ENCODE peak calls at places on chromosomes 13 and 19, in five cellular contexts. M, W, T, X and P are unnamed samples.

GRCh38 chr19:41886761-41887710 is 4.1 kb downstream of the ARHGEF1 start:
- DNase-seq in W (peak), X (peak), T (no peak), M (no peak), P (peak)

GRCh38 chr19:850221-850978 is 1.7 kb upstream of the ELANE start:
- DNase-seq in M (peak), W (no peak), X (no peak), T (peak), P (no peak)

GRCh38 chr19:13794388-13794751 is 873 bp upstream of the ZSWIM4 start:
- DNase-seq in X (peak), M (no peak), T (peak), W (no peak), P (no peak)

GRCh38 chr19:18340990-18341868 is 831 bp downstream of the PGPEP1 start:
- DNase-seq in M (peak), T (peak), X (no peak), W (peak), P (peak)

GRCh38 chr19:3606690-3607289 is at the start of gene TBXA2R:
- DNase-seq in W (peak), M (peak), T (peak), X (no peak), P (no peak)

GRCh38 chr13:70375718-70376117 is 267.5 kb upstream of the KLHL1 start:
- DNase-seq in M (no peak), W (no peak), T (no peak), X (no peak), P (no peak)

GRCh38 chr19:42422576-42423461 is 4.4 kb downstream of the LIPE start:
- DNase-seq in T (peak), M (peak), W (peak), X (peak), P (peak)

GRCh38 chr19:4539697-4540581 is at the start of gene LRG1:
- DNase-seq in M (no peak), W (peak), X (no peak), T (no peak), P (peak)

GRCh38 chr13:47678201-47678963 is 322.7 kb downstream of the SUCLA2 start:
- DNase-seq in M (no peak), W (no peak), X (no peak), T (peak), P (no peak)

GRCh38 chr13:98041081-98041820 is 87.8 kb downstream of the IPO5 start:
- DNase-seq in W (no peak), M (no peak), T (peak), X (peak), P (no peak)

GRCh38 chr19:12774588-12775555 is at the start of gene HOOK2:
- DNase-seq in W (no peak), T (no peak), M (no peak), X (peak), P (no peak)

GRCh38 chr13:105929486-105929885 is 606.0 kb downstream of the EFNB2 start:
- DNase-seq in W (no peak), M (no peak), T (peak), X (no peak), P (no peak)

GRCh38 chr13:106287351-106287750 is 248.1 kb downstream of the EFNB2 start:
- DNase-seq in M (no peak), X (no peak), W (no peak), T (no peak), P (no peak)

GRCh38 chr19:23526302-23526701 is 131.0 kb upstream of the ZNF91 start:
- DNase-seq in M (no peak), T (no peak), W (no peak), X (peak), P (no peak)

GRCh38 chr19:1941146-1942077 is at the start of gene CSNK1G2:
- DNase-seq in X (no peak), M (no peak), W (no peak), T (no peak), P (no peak)

GRCh38 chr13:20337894-20338551 is 105.9 kb upstream of the GJB6 start:
- DNase-seq in W (no peak), M (no peak), T (no peak), X (no peak), P (no peak)

GRCh38 chr19:42132030-42132628 is at the start of gene POU2F2:
- DNase-seq in T (no peak), M (no peak), W (peak), X (no peak), P (peak)

GRCh38 chr19:13026478-13026999 is 31.3 kb downstream of the NFIX start:
- DNase-seq in W (no peak), X (peak), M (no peak), T (peak), P (no peak)

GRCh38 chr19:43997631-43998290 is 5.0 kb upstream of the ZNF230 start:
- DNase-seq in W (no peak), T (peak), M (no peak), X (peak), P (no peak)

GRCh38 chr19:51693246-51693645 is at the start of gene SPACA6:
- DNase-seq in M (peak), X (no peak), W (no peak), T (no peak), P (no peak)

GRCh38 chr19:7482584-7483439 is 6.0 kb downstream of the PEX11G start:
- DNase-seq in M (peak), W (no peak), X (peak), T (no peak), P (no peak)

GRCh38 chr19:31676271-31677004 is 327.2 kb upstream of the TSHZ3 start:
- DNase-seq in M (peak), X (peak), T (peak), W (no peak), P (no peak)
- TF ChIP-seq CTCF in M (no peak), X (peak), T (peak), W (no peak), P (no peak)

DNA sequence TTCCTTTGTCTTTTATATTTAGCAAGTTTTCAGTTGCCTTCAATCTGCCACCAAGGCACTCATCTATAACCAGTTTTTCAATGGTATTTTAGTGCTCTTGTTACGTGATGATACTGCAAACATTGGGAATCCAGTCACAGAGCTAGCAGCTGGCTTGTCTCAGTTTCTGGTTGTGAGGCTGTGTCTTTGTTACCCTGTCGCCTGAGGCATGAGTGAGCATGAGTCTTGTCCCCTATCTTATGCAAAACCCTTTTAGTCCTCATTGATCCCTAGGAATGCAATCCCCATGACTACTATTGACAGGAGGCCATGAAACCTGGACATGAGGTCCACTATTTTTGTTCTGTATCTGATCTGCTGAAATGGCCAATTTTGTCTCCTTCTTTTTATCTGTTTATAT is 391.0 kb downstream of the LMO7 start:
- DNase-seq in T (no peak), X (no peak), M (no peak), W (no peak), P (no peak)
- TF ChIP-seq CTCF in T (no peak), X (no peak), M (no peak), W (no peak), P (no peak)

DNA sequence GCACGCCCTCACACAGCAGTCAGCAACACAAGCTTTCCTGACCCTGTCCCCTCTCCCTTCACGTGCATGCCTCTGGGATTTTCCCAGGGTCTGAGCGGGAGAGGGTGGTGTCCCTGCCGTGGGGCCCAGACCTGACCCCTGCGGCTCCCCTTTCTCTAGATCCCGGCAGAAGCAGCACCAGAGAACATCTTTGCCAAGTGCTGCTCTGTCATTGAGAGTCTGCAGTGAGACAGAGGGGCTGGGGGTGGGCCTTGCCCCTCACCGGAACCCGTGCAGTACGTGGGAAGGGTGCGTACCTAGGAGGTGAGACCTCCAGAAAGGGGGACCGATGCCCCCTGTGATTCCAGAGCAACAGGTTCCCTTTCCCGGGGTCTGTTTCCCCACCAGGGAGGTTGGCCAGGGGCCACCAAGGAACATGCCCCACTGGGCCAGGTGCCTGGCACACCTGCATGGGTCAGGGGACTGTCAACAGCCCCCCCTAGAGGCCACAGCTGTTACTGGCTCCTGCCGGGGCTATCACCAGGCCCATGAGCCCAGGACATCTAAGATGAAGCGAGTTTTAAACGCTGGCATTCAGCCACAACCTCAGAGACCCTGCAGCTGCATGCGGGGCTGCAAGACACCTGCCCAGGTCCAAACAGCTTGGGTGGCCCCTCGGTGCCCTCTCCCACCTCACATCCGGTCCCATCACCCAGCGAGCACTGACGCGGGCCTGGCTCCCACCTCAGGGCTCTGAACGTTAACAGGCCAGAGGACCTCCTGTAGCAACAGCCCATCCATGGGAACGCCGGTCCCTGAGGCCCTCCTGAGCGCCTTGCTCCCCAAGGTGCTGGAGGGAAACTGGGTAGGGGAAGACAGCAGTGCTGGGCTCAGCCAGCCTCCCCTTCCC is 12.3 kb downstream of the KHSRP start:
- DNase-seq in W (peak), T (no peak), X (no peak), M (peak), P (no peak)
- TF ChIP-seq CTCF in W (peak), T (peak), X (peak), M (peak), P (peak)

GRCh38 chr19:38656171-38656981 is 8.9 kb downstream of the ACTN4 start:
- DNase-seq in T (peak), M (no peak), X (peak), W (no peak), P (no peak)
- TF ChIP-seq CTCF in T (no peak), M (no peak), X (no peak), W (no peak), P (no peak)

DNA sequence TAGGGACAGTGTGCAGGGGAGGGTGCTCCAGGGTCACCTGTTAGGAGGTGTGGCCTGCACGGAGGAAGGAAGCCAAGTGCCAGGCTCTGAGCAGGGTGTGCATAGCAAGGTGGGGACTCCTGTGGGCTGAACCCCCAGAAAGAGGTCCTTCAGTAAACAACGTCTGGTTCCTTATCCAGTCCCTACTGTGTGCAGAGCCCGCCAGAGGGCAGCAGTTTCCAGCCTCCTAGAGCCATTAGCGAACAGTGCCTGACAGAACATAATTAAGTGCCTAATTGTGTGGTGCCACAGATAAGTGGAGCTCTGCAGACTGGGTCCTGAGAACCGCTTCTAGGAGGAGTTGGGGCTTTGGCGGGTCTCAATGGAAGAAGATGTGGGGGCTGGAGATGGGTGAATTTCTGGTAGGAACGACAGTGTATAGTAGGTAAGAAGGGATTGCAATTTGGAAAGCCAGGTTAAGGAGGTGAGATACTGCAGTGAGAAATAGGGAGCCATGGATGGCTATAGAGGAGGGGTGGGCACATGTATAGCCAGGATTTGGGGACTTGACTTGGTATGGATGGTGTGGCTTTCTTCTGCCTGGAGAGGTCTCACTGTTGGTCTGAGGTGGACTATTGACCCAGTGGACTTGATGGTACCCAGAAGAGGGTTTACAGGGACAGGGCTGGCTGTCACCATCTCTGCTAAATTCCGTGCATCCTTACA is 323.1 kb downstream of the ZNF536 start:
- DNase-seq in X (no peak), M (no peak), W (no peak), T (no peak), P (no peak)
- TF ChIP-seq CTCF in X (no peak), M (no peak), W (no peak), T (no peak), P (peak)

DNA sequence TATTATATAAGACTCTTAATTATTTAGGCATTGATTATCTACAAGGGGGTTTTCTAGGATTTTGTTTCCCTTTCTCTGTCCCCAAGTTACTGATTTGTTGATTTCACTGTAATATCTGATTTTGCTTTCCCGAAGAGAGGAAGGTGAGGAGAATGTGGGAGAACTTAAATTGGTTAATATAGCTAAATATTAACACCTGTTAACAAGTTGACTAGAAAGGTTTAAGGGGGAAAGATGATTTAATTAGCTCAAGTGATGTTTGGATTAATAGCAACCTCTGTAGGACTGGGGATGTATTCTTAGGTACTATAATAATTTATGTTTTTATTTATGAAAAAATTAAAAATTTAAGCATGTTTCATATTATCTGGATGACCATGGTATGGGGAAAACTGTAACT is 35.1 kb downstream of the SPATA13 start:
- DNase-seq in T (no peak), W (no peak), M (no peak), X (no peak), P (no peak)
- TF ChIP-seq CTCF in T (no peak), W (no peak), M (no peak), X (no peak), P (no peak)